ENCODE peak calls at places on chromosomes 5 and 9, in ten cellular contexts. One of them, this sample, is unnamed.

GRCh38 chr5:59813761-59814562 is 79.6 kb downstream of the PDE4D start:
- DNase-seq in A549: peak
- DNase-seq in caudate nucleus: no peak
- DNase-seq in mucosa of descending colon: no peak
- DNase-seq in dermis microvascular lymphatic vessel endothelial cell: peak
- DNase-seq in neural crest cell: peak
- DNase-seq in RPMI7951: peak
- DNase-seq in NCI-H510A treated with DMSO at 0.1 percent for 48 hours: peak
- DNase-seq in ACHN: peak
- DNase-seq in occipital lobe: no peak
- DNase-seq in this sample: no peak

GRCh38 chr5:173229966-173230740 is 4.9 kb downstream of the NKX2-5 start:
- DNase-seq in A549: no peak
- DNase-seq in caudate nucleus: no peak
- DNase-seq in mucosa of descending colon: no peak
- DNase-seq in dermis microvascular lymphatic vessel endothelial cell: no peak
- DNase-seq in neural crest cell: no peak
- DNase-seq in RPMI7951: no peak
- DNase-seq in NCI-H510A treated with DMSO at 0.1 percent for 48 hours: no peak
- DNase-seq in ACHN: no peak
- DNase-seq in occipital lobe: no peak
- DNase-seq in this sample: no peak

GRCh38 chr9:127194881-127195713 is 69.5 kb upstream of the GARNL3 start:
- DNase-seq in A549: peak
- DNase-seq in caudate nucleus: no peak
- DNase-seq in mucosa of descending colon: no peak
- DNase-seq in dermis microvascular lymphatic vessel endothelial cell: peak
- DNase-seq in neural crest cell: no peak
- DNase-seq in RPMI7951: peak
- DNase-seq in NCI-H510A treated with DMSO at 0.1 percent for 48 hours: no peak
- DNase-seq in ACHN: peak
- DNase-seq in occipital lobe: no peak
- DNase-seq in this sample: no peak

GRCh38 chr5:83547889-83548288 is 76.3 kb downstream of the VCAN start:
- DNase-seq in A549: no peak
- DNase-seq in caudate nucleus: no peak
- DNase-seq in mucosa of descending colon: no peak
- DNase-seq in dermis microvascular lymphatic vessel endothelial cell: no peak
- DNase-seq in neural crest cell: no peak
- DNase-seq in RPMI7951: no peak
- DNase-seq in NCI-H510A treated with DMSO at 0.1 percent for 48 hours: no peak
- DNase-seq in ACHN: no peak
- DNase-seq in occipital lobe: no peak
- DNase-seq in this sample: no peak

GRCh38 chr5:72597456-72597948 is 90.3 kb upstream of the ZNF366 start:
- DNase-seq in A549: peak
- DNase-seq in caudate nucleus: no peak
- DNase-seq in mucosa of descending colon: no peak
- DNase-seq in dermis microvascular lymphatic vessel endothelial cell: peak
- DNase-seq in neural crest cell: no peak
- DNase-seq in RPMI7951: peak
- DNase-seq in NCI-H510A treated with DMSO at 0.1 percent for 48 hours: no peak
- DNase-seq in ACHN: peak
- DNase-seq in occipital lobe: no peak
- DNase-seq in this sample: no peak

GRCh38 chr9:136081826-136082495 is 13.1 kb downstream of the NACC2 start:
- DNase-seq in A549: no peak
- DNase-seq in caudate nucleus: no peak
- DNase-seq in mucosa of descending colon: peak
- DNase-seq in dermis microvascular lymphatic vessel endothelial cell: no peak
- DNase-seq in neural crest cell: no peak
- DNase-seq in RPMI7951: no peak
- DNase-seq in NCI-H510A treated with DMSO at 0.1 percent for 48 hours: peak
- DNase-seq in ACHN: no peak
- DNase-seq in occipital lobe: no peak
- DNase-seq in this sample: no peak

GRCh38 chr9:81125446-81126092 is 563.8 kb downstream of the TLE1 start:
- DNase-seq in A549: peak
- DNase-seq in caudate nucleus: no peak
- DNase-seq in mucosa of descending colon: no peak
- DNase-seq in dermis microvascular lymphatic vessel endothelial cell: no peak
- DNase-seq in neural crest cell: no peak
- DNase-seq in RPMI7951: peak
- DNase-seq in NCI-H510A treated with DMSO at 0.1 percent for 48 hours: no peak
- DNase-seq in ACHN: no peak
- DNase-seq in occipital lobe: no peak
- DNase-seq in this sample: no peak

GRCh38 chr9:111898331-111899096 is 1.9 kb downstream of the UGCG start:
- DNase-seq in A549: no peak
- DNase-seq in caudate nucleus: no peak
- DNase-seq in mucosa of descending colon: no peak
- DNase-seq in dermis microvascular lymphatic vessel endothelial cell: peak
- DNase-seq in neural crest cell: no peak
- DNase-seq in RPMI7951: no peak
- DNase-seq in NCI-H510A treated with DMSO at 0.1 percent for 48 hours: no peak
- DNase-seq in ACHN: peak
- DNase-seq in occipital lobe: no peak
- DNase-seq in this sample: no peak

GRCh38 chr5:56951131-56951945 is 585 bp downstream of the MIER3 start:
- DNase-seq in A549: peak
- DNase-seq in caudate nucleus: peak
- DNase-seq in mucosa of descending colon: peak
- DNase-seq in dermis microvascular lymphatic vessel endothelial cell: peak
- DNase-seq in neural crest cell: peak
- DNase-seq in RPMI7951: peak
- DNase-seq in NCI-H510A treated with DMSO at 0.1 percent for 48 hours: no peak
- DNase-seq in ACHN: peak
- DNase-seq in occipital lobe: peak
- DNase-seq in this sample: peak

GRCh38 chr5:139808481-139809330 is 13.1 kb downstream of the PSD2 start:
- DNase-seq in A549: no peak
- DNase-seq in caudate nucleus: no peak
- DNase-seq in mucosa of descending colon: peak
- DNase-seq in dermis microvascular lymphatic vessel endothelial cell: peak
- DNase-seq in neural crest cell: peak
- DNase-seq in RPMI7951: no peak
- DNase-seq in NCI-H510A treated with DMSO at 0.1 percent for 48 hours: no peak
- DNase-seq in ACHN: peak
- DNase-seq in occipital lobe: no peak
- DNase-seq in this sample: no peak

GRCh38 chr5:127723571-127723970 is 20.4 kb downstream of the CCDC192 start:
- DNase-seq in A549: peak
- DNase-seq in caudate nucleus: no peak
- DNase-seq in mucosa of descending colon: no peak
- DNase-seq in dermis microvascular lymphatic vessel endothelial cell: peak
- DNase-seq in neural crest cell: no peak
- DNase-seq in RPMI7951: no peak
- DNase-seq in NCI-H510A treated with DMSO at 0.1 percent for 48 hours: no peak
- DNase-seq in ACHN: peak
- DNase-seq in occipital lobe: no peak
- DNase-seq in this sample: no peak

This sample was measured in GM19239.